ENCODE peak calls at places on chromosomes 16 and 17, in nine cellular contexts. C, Z, M, G, D, N, L, T and V are unnamed samples.

GRCh38 chr16:87834668-87835473 is 34.4 kb downstream of the SLC7A5 start:
- DNase-seq in T (no peak), L (no peak), N (no peak), Z (no peak), G (no peak), C (peak; percentile 69), D (no peak), M (no peak), V (no peak)

GRCh38 chr16:86994215-86994614 is 323.0 kb downstream of the C16orf95 start:
- DNase-seq in C (no peak), N (no peak), G (no peak), L (peak; percentile 21), T (no peak), D (no peak), Z (no peak), M (no peak), V (no peak)

GRCh38 chr17:27552467-27552779 is 78.6 kb upstream of the LGALS9 start:
- DNase-seq in D (no peak), N (peak; percentile 71), M (no peak), G (peak; percentile 69), T (peak; percentile 72), C (peak; percentile 39), L (peak; percentile 89), Z (peak; percentile 96), V (no peak)

GRCh38 chr16:88338111-88338510 is 44.6 kb upstream of the ZNF469 start:
- DNase-seq in M (no peak), C (no peak), N (no peak), L (no peak), D (peak; percentile 81), T (no peak), G (no peak), Z (no peak), V (no peak)

GRCh38 chr17:78677303-78678219 is 100.4 kb upstream of the DNAH17 start:
- DNase-seq in D (no peak), L (no peak), T (no peak), C (no peak), G (no peak), Z (peak; percentile 67), N (no peak), M (peak; percentile 37), V (no peak)

GRCh38 chr16:79283578-79283977 is 317.0 kb downstream of the MAF start:
- DNase-seq in G (no peak), L (no peak), M (peak; percentile 59), T (no peak), D (no peak), N (no peak), Z (no peak), C (no peak), V (no peak)

GRCh38 chr17:39979865-39980401 is 674 bp upstream of the PSMD3 start:
- DNase-seq in G (peak; percentile 52), M (peak; percentile 55), T (peak; percentile 99), D (peak; percentile 31), C (no peak), N (peak; percentile 31), Z (peak; percentile 34), L (peak; percentile 63), V (no peak)

GRCh38 chr17:44919885-44920564 is 4.7 kb upstream of the GFAP start:
- DNase-seq in T (peak; percentile 90), Z (peak; percentile 85), D (peak; percentile 81), M (peak; percentile 89), N (peak; percentile 70), L (peak; percentile 80), G (peak; percentile 96), C (peak; percentile 90), V (peak; percentile 48)

GRCh38 chr17:42409467-42410351 is 13.3 kb downstream of the CAVIN1 start:
- DNase-seq in L (peak; percentile 95), T (peak; percentile 65), G (peak; percentile 91), M (peak; percentile 66), N (peak; percentile 93), D (no peak), C (peak; percentile 91), Z (peak; percentile 80), V (peak; percentile 41)

GRCh38 chr17:82876602-82877391 is 37.0 kb upstream of the ZNF750 start:
- DNase-seq in N (peak; percentile 80), C (peak; percentile 88), T (peak; percentile 32), D (peak; percentile 41), Z (peak; percentile 79), L (peak; percentile 41), G (peak; percentile 28), M (peak; percentile 67), V (no peak)

GRCh38 chr17:75847595-75848522 is 3.7 kb upstream of the UNC13D start:
- DNase-seq in G (no peak), Z (peak; percentile 2), N (no peak), L (no peak), C (no peak), D (no peak), M (no peak), T (no peak), V (no peak)